ENCODE peak calls at places on chromosomes 12 and 14, in nine cellular contexts. D is astrocyte of the spinal cord, F is prostate gland, I is transverse colon, J is mammary epithelial cell, A is hepatocyte, H is PC-3, T is HCT116, B is H1. Y is an unnamed sample.

GRCh38 chr12:27838543-27838942 is 58.5 kb upstream of the MANSC4 start:
- DNase-seq in D (no peak), F (no peak), I (no peak), J (no peak), A (no peak), H (no peak), T (no peak), B (no peak), Y (no peak)

GRCh38 chr12:11731042-11731357 is 81.5 kb downstream of the ETV6 start:
- DNase-seq in D (no peak), F (no peak), I (no peak), J (no peak), A (no peak), H (no peak), T (no peak), B (no peak), Y (no peak)

GRCh38 chr12:112148031-112148513 is 22.7 kb downstream of the TRAFD1 start:
- DNase-seq in D (peak), F (no peak), I (no peak), J (peak), A (peak), H (peak), T (no peak), B (no peak), Y (no peak)

GRCh38 chr12:91205791-91206190 is 23.2 kb upstream of the DCN start:
- DNase-seq in D (no peak), F (no peak), I (no peak), J (peak), A (no peak), H (peak), T (no peak), B (no peak), Y (no peak)

GRCh38 chr12:1497161-1497560 is 97.2 kb downstream of the FBXL14 start:
- DNase-seq in D (no peak), F (no peak), I (no peak), J (no peak), A (no peak), H (no peak), T (no peak), B (no peak), Y (no peak)

GRCh38 chr12:132355742-132356681 is 26.6 kb upstream of the GALNT9 start:
- DNase-seq in D (no peak), F (no peak), I (no peak), J (no peak), A (no peak), H (no peak), T (no peak), B (no peak), Y (no peak)

GRCh38 chr14:73612339-73613045 is at the start of gene ACOT6:
- DNase-seq in D (peak), F (peak), I (peak), J (peak), A (peak), H (peak), T (peak), B (no peak), Y (no peak)

GRCh38 chr12:75890141-75890540 is 141.4 kb downstream of the PHLDA1 start:
- DNase-seq in D (peak), F (no peak), I (no peak), J (no peak), A (no peak), H (no peak), T (no peak), B (no peak), Y (no peak)

GRCh38 chr14:97878727-97879126 is 1081.5 kb downstream of the VRK1 start:
- DNase-seq in D (peak), F (peak), I (peak), J (no peak), A (no peak), H (peak), T (no peak), B (no peak), Y (no peak)

GRCh38 chr14:61493239-61493638 is 171.9 kb downstream of the PRKCH start:
- DNase-seq in D (peak), F (no peak), I (no peak), J (peak), A (peak), H (peak), T (no peak), B (no peak), Y (peak)

GRCh38 chr14:51546603-51547258 is 105.0 kb upstream of the FRMD6 start:
- DNase-seq in D (no peak), F (no peak), I (no peak), J (no peak), A (no peak), H (peak), T (no peak), B (no peak), Y (no peak)

GRCh38 chr14:58865520-58866281 is 227.9 kb downstream of the DACT1 start:
- DNase-seq in D (no peak), F (no peak), I (no peak), J (peak), A (no peak), H (no peak), T (no peak), B (no peak), Y (no peak)

GRCh38 chr12:125161712-125162023 is 96.4 kb downstream of the AACS start:
- DNase-seq in D (no peak), F (no peak), I (no peak), J (no peak), A (no peak), H (no peak), T (no peak), B (no peak), Y (no peak)

DNA sequence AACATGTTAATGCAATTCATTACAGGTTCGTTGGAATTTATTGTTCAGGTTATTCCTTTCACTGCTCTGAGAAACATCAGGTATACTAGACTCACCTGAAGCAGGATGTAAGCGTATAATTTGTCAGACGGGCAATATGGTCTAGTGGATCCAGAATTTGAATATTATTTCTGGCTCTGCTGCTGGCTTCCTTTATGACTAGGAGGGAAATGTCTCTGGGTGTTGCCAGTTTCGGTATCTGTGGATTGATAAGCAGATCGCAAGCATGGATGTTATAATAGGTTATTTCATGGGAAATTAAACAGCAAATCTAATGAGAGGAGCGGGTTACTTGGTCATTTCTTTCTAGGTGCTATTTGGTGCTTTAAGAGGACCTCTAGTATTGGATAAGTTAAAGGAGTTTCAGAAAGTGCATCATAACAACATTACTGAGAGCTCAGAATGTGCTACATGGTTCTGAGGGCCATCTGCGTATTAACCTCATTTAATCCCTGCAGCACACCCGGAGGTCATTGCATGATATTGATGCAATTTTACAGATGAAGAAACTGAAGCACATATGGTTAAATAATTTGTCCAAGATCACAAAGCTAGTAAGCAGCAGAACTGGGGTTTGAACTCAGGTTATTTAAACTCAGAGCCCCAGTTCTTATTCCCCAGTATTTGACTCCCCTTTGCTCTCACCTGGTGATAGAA is 47.3 kb upstream of the BCAT1 start:
- DNase-seq in D (no peak), F (no peak), I (no peak), J (no peak), A (no peak), H (no peak), T (no peak), B (no peak), Y (no peak)
- H3K4me3 ChIP-seq in D (no peak), F (no peak), I (no peak), J (no peak), A (no peak), H (no peak), T (no peak), B (no peak), Y (no peak)

GRCh38 chr12:7189398-7190267 is at the start of gene PEX5:
- DNase-seq in D (peak), F (peak), I (peak), J (peak), A (peak), H (peak), T (peak), B (peak), Y (peak)
- TF ChIP-seq CTCF in D (no peak), F (no peak), I (no peak), J (no peak), A (no peak), H (no peak), T (no peak), B (no peak), Y (no peak)

DNA sequence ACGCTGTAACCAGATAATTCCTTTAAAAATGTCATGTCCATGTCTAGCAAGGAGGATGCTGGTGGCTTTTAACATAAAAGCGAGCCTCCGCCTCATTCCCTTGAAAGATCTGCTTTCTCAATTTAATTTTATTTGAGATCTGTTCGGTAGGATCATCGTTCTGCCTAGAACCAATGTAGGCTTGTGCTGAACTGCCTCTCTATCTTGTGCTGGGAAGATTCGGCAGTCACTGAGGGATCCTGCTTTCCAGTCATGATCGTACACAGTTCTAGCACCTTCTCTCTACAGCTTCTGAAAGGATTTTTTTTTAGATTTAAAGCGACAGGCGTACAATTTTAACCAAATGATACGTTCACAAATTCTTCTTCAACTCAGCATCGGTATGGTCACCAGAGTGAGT is 54.3 kb downstream of the PEBP1 start:
- DNase-seq in D (peak), F (no peak), I (no peak), J (peak), A (peak), H (no peak), T (no peak), B (no peak), Y (no peak)
- H3K4me3 ChIP-seq in D (peak), F (peak), I (peak), J (peak), A (peak), H (no peak), T (no peak), B (peak), Y (peak)

DNA sequence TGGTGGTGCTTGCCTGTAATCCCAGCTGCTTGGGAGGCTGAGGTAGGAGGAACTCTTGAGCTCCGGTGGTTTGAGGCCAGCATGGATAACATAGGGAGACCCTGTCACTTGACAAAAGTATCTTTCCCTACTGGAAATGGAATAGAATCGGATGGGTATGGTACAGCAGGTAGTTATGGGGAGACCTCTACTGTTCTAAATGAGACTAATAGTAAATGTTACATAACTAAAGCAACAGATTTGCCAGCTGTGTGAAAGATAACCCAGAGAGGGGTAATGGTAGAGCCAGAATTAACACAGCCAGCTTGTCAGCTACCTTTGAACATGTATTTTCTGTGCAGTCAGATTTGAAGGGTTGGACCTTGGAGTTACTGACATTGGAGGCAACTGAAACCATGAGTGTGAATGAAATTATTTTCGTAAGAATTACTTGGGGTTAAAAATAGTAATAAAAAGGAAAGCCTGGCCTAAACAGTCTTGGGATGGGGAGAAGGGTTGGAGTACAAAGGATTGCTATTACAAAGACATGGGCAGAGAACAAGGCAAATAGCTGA is 21.7 kb upstream of the NUP107 start:
- DNase-seq in D (no peak), F (no peak), I (no peak), J (no peak), A (no peak), H (no peak), T (no peak), B (no peak), Y (no peak)
- TF ChIP-seq CTCF in D (no peak), F (no peak), I (no peak), J (no peak), A (no peak), H (peak), T (no peak), B (no peak), Y (no peak)

Y was measured in epithelial cell of proximal tubule.